ENCODE peak calls at places on chromosomes 1 and 21, in six cellular contexts. N is substantia nigra; O is GM19239; D is GM04504; C is activated naive CD8-positive, alpha-beta T cell treated with anti-CD3 and anti-CD28 coated beads, Interleukin-2, amount 50 U/mL, for 16 hours; M is epithelial cell of prostate. A is an unnamed sample.
A peak's percentile ranks its signal among the peaks of the same experiment; 100 is the strongest.

GRCh38 chr1:203025721-203026665 is at the start of gene PPFIA4:
- DNase-seq in M (no peak), C (peak; percentile 71), N (peak; percentile 49), D (peak; percentile 56), O (peak; percentile 93), A (peak; percentile 81)

GRCh38 chr1:228096416-228097332 is 6.5 kb downstream of the C1orf35 start:
- DNase-seq in M (no peak), O (no peak), N (no peak), C (no peak), D (no peak), A (no peak)

GRCh38 chr1:94955767-94956632 is 29.1 kb upstream of the CNN3 start:
- DNase-seq in D (no peak), O (no peak), N (no peak), M (no peak), C (no peak), A (no peak)

GRCh38 chr1:234730542-234731370 is 120.8 kb upstream of the IRF2BP2 start:
- DNase-seq in D (no peak), C (no peak), O (no peak), M (no peak), N (no peak), A (no peak)

GRCh38 chr1:42993631-42994121 is 35.0 kb upstream of the SLC2A1 start:
- DNase-seq in N (no peak), D (no peak), M (no peak), C (no peak), O (no peak), A (peak; percentile 24)

GRCh38 chr1:19743180-19743579 is 56.5 kb downstream of the TMCO4 start:
- DNase-seq in D (no peak), O (no peak), N (no peak), C (no peak), M (no peak), A (no peak)

GRCh38 chr1:29673669-29674624 is 437.6 kb downstream of the PTPRU start:
- DNase-seq in C (no peak), M (no peak), O (no peak), D (no peak), N (no peak), A (no peak)

GRCh38 chr1:96049759-96050409 is 671.7 kb upstream of the PTBP2 start:
- DNase-seq in O (no peak), M (no peak), C (no peak), D (no peak), N (no peak), A (no peak)

GRCh38 chr1:226480459-226480858 is 68.1 kb upstream of the STUM start:
- DNase-seq in D (no peak), O (no peak), C (no peak), M (no peak), N (no peak), A (no peak)

GRCh38 chr21:14874379-14874778 is 190.4 kb downstream of the NRIP1 start:
- DNase-seq in C (no peak), O (no peak), N (no peak), D (no peak), M (no peak), A (no peak)

GRCh38 chr1:98053471-98054366 is 132.9 kb upstream of the DPYD start:
- DNase-seq in N (peak; percentile 79), O (peak; percentile 40), C (no peak), D (peak; percentile 28), M (no peak), A (peak; percentile 66)

GRCh38 chr1:54390655-54391054 is 15.5 kb downstream of the SSBP3 start:
- DNase-seq in M (no peak), N (no peak), D (no peak), O (no peak), C (no peak), A (peak; percentile 31)

GRCh38 chr21:44742418-44743153 is 31.2 kb upstream of the TSPEAR start:
- DNase-seq in M (no peak), N (no peak), C (no peak), O (no peak), D (no peak), A (no peak)

GRCh38 chr1:153985984-153986761 is at the start of gene RAB13:
- DNase-seq in D (peak; percentile 70), M (no peak), N (peak; percentile 12), C (no peak), O (no peak), A (peak; percentile 72)

A was measured in globus pallidus.